ENCODE peak calls at places on chromosomes 6 and 20, in four cellular contexts. C is heart right ventricle, L is NCI-H460, S is GOT3. J is an unnamed sample.

GRCh38 chr20:63979549-63980316 is at the start of gene SAMD10:
- DNase-seq in C (peak), L (no peak), S (no peak), J (peak)

GRCh38 chr20:50385733-50386640 is 124.2 kb upstream of the PTPN1 start:
- DNase-seq in C (no peak), L (no peak), S (no peak), J (no peak)

GRCh38 chr20:37524859-37525708 is 2.6 kb downstream of the BLCAP start:
- DNase-seq in C (no peak), L (no peak), S (no peak), J (no peak)

GRCh38 chr6:151432650-151433049 is 19.3 kb downstream of the RMND1 start:
- DNase-seq in C (no peak), L (no peak), S (no peak), J (no peak)

GRCh38 chr6:135521431-135521830 is 23.9 kb upstream of the AHI1 start:
- DNase-seq in C (no peak), L (no peak), S (no peak), J (no peak)

GRCh38 chr20:46523696-46524328 is 10.5 kb upstream of the ZNF334 start:
- DNase-seq in C (no peak), L (no peak), S (no peak), J (no peak)

GRCh38 chr6:150345786-150346185 is 23.0 kb upstream of the IYD start:
- DNase-seq in C (no peak), L (no peak), S (no peak), J (no peak)

GRCh38 chr6:138205437-138206094 is 12.7 kb downstream of the PBOV1 start:
- DNase-seq in C (no peak), L (no peak), S (no peak), J (no peak)

GRCh38 chr6:88804701-88805100 is 158.7 kb downstream of the RNGTT start:
- DNase-seq in C (no peak), L (no peak), S (no peak), J (no peak)

GRCh38 chr6:5341845-5342244 is 80.5 kb downstream of the FARS2 start:
- DNase-seq in C (no peak), L (no peak), S (no peak), J (no peak)

GRCh38 chr6:35392773-35393672 is 50.7 kb downstream of the PPARD start:
- DNase-seq in C (no peak), L (no peak), S (no peak), J (no peak)

GRCh38 chr20:58852559-58853271 is at the start of gene GNAS:
- DNase-seq in C (peak), L (peak), S (no peak), J (no peak)

GRCh38 chr6:84688187-84688878 is 76.1 kb downstream of the TBX18 start:
- DNase-seq in C (no peak), L (no peak), S (no peak), J (no peak)

GRCh38 chr6:3524461-3524860 is 67.6 kb upstream of the SLC22A23 start:
- DNase-seq in C (no peak), L (no peak), S (no peak), J (no peak)